ENCODE peak calls at places on chromosomes 16 and 17, in four cellular contexts. E is brain microvascular endothelial cell, D is heart right ventricle, Q is AG09319. L is an unnamed sample.

GRCh38 chr17:67280279-67280678 is 35.3 kb upstream of the HELZ start:
- DNase-seq in D (peak), E (no peak), Q (no peak), L (no peak)

GRCh38 chr16:9755076-9755475 is 427.2 kb downstream of the GRIN2A start:
- DNase-seq in D (no peak), E (no peak), Q (no peak), L (no peak)

GRCh38 chr17:41500131-41500911 is 5.1 kb downstream of the KRT13 start:
- DNase-seq in E (peak), D (no peak), Q (no peak), L (no peak)

GRCh38 chr16:27822529-27823437 is 240.7 kb downstream of the GSG1L start:
- DNase-seq in D (no peak), Q (no peak), E (no peak), L (no peak)

GRCh38 chr16:1290032-1290431 is 19.4 kb upstream of the UBE2I start:
- DNase-seq in D (no peak), E (no peak), Q (no peak), L (no peak)

GRCh38 chr16:14364386-14365199 is 265.5 kb downstream of the PARN start:
- DNase-seq in E (peak), D (no peak), Q (no peak), L (peak)

GRCh38 chr17:80145076-80146075 is 1.6 kb downstream of the EIF4A3 start:
- DNase-seq in D (no peak), E (no peak), Q (no peak), L (no peak)

GRCh38 chr17:80169784-80170500 is at the start of gene CARD14:
- DNase-seq in Q (no peak), D (no peak), E (no peak), L (no peak)

GRCh38 chr17:37417852-37418251 is 11.2 kb downstream of the TADA2A start:
- DNase-seq in Q (no peak), D (no peak), E (peak), L (no peak)

GRCh38 chr17:6327007-6327406 is 107.9 kb downstream of the AIPL1 start:
- DNase-seq in D (peak), Q (no peak), E (no peak), L (no peak)

GRCh38 chr17:64984776-64985521 is 65.7 kb upstream of the LRRC37A3 start:
- DNase-seq in D (no peak), Q (no peak), E (no peak), L (no peak)

GRCh38 chr16:64440421-64440831 is 681.4 kb downstream of the CDH11 start:
- DNase-seq in E (peak), Q (peak), D (peak), L (peak)

GRCh38 chr17:30091771-30092170 is 24.8 kb upstream of the NSRP1 start:
- DNase-seq in E (peak), D (no peak), Q (peak), L (peak)

GRCh38 chr16:49468611-49469322 is 95.2 kb downstream of the C16orf78 start:
- DNase-seq in D (no peak), E (no peak), Q (no peak), L (no peak)

GRCh38 chr17:13405807-13406206 is 195.9 kb downstream of the HS3ST3A1 start:
- DNase-seq in D (no peak), E (no peak), Q (no peak), L (no peak)

GRCh38 chr16:46918905-46919792 is 35.0 kb downstream of the GPT2 start:
- DNase-seq in Q (no peak), D (no peak), E (no peak), L (no peak)

GRCh38 chr16:11363927-11364258 is 18.6 kb downstream of the RMI2 start:
- DNase-seq in Q (no peak), D (no peak), E (no peak), L (no peak)

GRCh38 chr16:68089067-68089466 is 3.9 kb downstream of the NFATC3 start:
- DNase-seq in D (no peak), E (no peak), Q (no peak), L (no peak)

GRCh38 chr16:79805621-79806020 is 205.1 kb upstream of the MAF start:
- DNase-seq in D (no peak), E (peak), Q (no peak), L (peak)

GRCh38 chr17:61408151-61409041 is 8.8 kb downstream of the TBX2 start:
- DNase-seq in Q (no peak), E (no peak), D (no peak), L (no peak)

GRCh38 chr17:17508019-17508535 is 11.9 kb upstream of the RASD1 start:
- DNase-seq in E (no peak), Q (no peak), D (no peak), L (no peak)

GRCh38 chr17:17508641-17509591 is 12.7 kb upstream of the RASD1 start:
- DNase-seq in E (no peak), Q (no peak), D (no peak), L (no peak)

GRCh38 chr17:17506181-17506741 is 10.1 kb upstream of the RASD1 start:
- DNase-seq in Q (no peak), E (no peak), D (no peak), L (no peak)

GRCh38 chr17:17506893-17507464 is 10.8 kb upstream of the RASD1 start:
- DNase-seq in D (peak), Q (no peak), E (no peak), L (no peak)

DNA sequence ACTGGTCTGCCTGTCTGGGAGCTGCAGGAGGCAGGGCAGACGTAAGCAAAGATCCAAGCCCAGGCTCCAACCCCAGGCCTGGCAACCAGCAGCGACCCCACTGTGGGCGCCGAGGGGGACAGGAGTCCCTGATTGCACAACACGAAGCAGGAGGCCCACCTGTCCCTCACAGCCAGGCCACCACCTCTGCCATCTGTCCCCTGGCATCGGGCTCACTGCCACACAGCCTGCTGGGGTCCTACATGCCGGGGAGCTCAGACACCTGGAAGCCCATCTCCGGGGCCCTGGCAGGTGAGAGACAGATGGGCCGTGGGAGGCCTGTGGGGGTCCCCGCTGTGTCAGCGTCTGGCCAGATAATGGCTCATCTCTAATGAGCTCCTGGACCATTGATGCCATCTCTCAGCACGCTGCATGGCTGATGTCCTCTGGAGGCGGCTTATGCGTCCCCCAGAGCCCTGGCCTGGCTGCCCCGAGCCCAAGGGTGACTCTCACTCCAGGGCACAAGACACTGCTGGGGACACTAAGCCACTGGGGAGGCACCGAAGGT is 11.3 kb upstream of the RASD1 start:
- DNase-seq in Q (no peak), D (no peak), E (no peak), L (no peak)
- TF ChIP-seq CTCF in Q (no peak), D (no peak), E (no peak), L (no peak)

DNA sequence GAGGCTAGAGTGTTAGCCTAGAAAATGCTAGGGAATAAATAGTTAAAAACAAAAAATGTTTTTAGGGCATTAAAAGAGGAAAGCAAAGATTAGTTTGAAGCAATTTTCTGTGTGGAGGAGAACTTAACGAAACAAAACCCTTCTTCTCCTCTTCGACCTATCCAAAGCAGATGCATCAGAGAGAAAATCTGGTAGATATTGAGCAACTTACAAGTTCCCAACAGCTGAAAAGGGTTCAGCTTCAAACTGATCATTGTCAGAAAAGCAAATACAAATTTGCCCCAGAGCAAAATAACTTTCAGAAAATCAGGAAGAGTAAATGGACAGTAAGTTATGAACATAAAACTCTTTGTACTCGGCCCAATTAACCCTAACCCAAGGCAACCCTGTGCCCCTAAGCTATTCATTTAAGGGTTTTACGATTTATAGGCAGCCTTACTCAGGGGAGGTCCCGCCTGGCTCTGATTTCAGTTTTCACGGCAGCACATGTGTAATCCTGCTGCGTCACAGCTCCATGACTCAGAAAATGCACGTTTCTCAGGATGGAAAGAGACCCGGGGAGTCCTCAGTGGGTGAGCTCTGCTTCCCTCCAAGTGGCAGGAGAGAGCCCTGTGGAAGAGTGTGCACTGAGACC is 405.7 kb upstream of the SALL1 start:
- DNase-seq in D (no peak), Q (peak), E (peak), L (peak)
- TF ChIP-seq CTCF in D (no peak), Q (peak), E (peak), L (no peak)

GRCh38 chr16:19521471-19522368 is at the start of gene GDE1:
- DNase-seq in D (peak), Q (peak), E (peak), L (peak)
- TF ChIP-seq CTCF in D (no peak), Q (peak), E (peak), L (peak)

GRCh38 chr16:28879841-28880588 is 1.7 kb downstream of the ATP2A1 start:
- DNase-seq in E (peak), D (peak), Q (peak), L (peak)
- TF ChIP-seq CTCF in E (no peak), D (no peak), Q (no peak), L (no peak)

DNA sequence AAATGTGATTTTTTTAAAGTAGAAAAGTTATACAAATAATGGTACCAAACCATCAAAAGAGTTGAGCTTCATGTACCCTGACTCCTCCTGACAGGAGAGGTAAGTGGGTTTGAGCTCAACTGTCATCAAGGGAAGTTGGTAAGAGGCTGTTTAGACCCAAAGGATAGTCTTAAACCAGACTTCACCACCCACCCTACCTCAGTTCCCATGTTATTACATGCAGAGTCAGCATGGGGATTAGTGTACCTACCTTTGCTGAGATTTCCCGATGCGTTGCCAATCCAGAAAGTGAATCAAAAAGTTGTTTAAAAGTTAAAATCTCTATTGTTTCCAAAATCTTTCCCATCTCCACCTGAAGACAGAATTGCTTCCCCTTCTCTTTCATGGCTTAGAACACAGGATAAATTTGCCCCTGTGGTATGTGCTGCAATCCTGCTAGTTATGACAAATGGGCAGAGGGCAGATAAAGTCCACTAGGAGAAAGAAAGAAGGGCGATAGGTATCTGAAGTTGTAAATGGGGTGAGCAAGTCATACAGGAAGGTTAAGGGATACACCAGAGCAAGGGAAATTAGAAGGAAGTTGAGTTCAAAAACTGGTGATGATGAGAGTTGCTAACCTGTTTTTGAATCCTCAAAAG is 72.8 kb downstream of the NEUROD2 start:
- DNase-seq in E (no peak), D (no peak), Q (no peak), L (no peak)
- TF ChIP-seq CTCF in E (no peak), D (no peak), Q (no peak), L (no peak)

GRCh38 chr16:20807822-20808207 is 1.5 kb downstream of the REXO5 start:
- DNase-seq in E (no peak), Q (no peak), D (no peak), L (no peak)

GRCh38 chr16:20801278-20801677 is 5.0 kb downstream of the ERI2 start:
- DNase-seq in E (no peak), D (no peak), Q (no peak), L (no peak)

GRCh38 chr16:20803561-20804214 is 2.6 kb downstream of the ERI2 start:
- DNase-seq in D (no peak), E (no peak), Q (no peak), L (no peak)

GRCh38 chr16:20803192-20803560 is 3.1 kb downstream of the ERI2 start:
- DNase-seq in D (no peak), Q (no peak), E (no peak), L (no peak)

DNA sequence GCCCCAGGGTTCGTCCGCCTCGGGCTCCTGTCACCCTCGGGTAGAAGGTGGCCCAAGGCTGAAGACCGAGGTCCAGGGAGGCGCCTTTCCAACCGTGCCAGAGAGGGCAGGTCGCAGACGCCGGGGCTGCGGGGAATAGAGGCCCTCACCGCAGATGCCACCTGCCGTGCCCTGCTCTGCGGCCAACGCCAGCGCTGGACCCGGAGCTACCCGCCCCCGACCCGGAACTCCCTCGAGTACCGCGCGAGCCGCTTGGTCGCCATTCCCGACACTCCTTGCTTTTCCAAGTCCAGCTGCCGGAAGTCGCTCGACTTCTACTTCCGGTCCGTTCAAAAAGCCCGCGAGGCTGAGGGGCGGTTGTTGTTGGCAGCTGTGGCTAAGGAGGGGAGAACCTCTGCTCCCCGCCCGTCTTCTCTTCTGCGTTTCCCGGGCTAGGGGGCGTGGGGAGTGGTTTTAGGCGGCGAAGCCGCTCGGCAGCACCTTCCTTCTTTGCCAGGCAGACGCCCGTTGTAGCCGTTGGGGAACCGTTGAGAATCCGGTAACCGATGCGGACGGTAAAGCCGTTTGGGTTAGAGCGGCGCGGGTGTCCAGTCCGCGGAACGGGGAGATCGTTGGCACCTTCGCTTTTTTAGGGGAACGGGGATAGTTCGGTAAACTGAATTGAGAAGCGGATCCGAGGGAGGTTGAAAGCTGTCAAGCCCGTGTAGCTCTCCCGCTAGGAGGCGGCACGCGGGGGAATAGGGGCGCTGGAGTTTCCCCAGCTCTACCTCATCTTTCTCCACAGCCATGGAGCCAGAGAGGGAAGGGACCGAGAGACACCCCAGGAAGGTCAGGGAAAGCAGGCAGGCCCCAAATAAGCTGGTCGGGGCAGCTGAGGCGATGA is at the start of the genes ERI2 and REXO5:
- DNase-seq in Q (peak), E (peak), D (peak), L (peak)
- TF ChIP-seq CTCF in Q (peak), E (peak), D (no peak), L (peak)

GRCh38 chr17:75241143-75241430 is 20.3 kb downstream of the GGA3 start:
- DNase-seq in D (no peak), Q (no peak), E (no peak), L (no peak)

GRCh38 chr17:75241502-75241901 is 19.9 kb downstream of the GGA3 start:
- DNase-seq in D (no peak), E (no peak), Q (no peak), L (no peak)

GRCh38 chr17:75239778-75240393 is 21.5 kb downstream of the GGA3 start:
- DNase-seq in Q (no peak), E (no peak), D (no peak), L (no peak)

GRCh38 chr17:75239214-75239613 is 22.2 kb downstream of the GGA3 start:
- DNase-seq in E (no peak), D (no peak), Q (no peak), L (no peak)

DNA sequence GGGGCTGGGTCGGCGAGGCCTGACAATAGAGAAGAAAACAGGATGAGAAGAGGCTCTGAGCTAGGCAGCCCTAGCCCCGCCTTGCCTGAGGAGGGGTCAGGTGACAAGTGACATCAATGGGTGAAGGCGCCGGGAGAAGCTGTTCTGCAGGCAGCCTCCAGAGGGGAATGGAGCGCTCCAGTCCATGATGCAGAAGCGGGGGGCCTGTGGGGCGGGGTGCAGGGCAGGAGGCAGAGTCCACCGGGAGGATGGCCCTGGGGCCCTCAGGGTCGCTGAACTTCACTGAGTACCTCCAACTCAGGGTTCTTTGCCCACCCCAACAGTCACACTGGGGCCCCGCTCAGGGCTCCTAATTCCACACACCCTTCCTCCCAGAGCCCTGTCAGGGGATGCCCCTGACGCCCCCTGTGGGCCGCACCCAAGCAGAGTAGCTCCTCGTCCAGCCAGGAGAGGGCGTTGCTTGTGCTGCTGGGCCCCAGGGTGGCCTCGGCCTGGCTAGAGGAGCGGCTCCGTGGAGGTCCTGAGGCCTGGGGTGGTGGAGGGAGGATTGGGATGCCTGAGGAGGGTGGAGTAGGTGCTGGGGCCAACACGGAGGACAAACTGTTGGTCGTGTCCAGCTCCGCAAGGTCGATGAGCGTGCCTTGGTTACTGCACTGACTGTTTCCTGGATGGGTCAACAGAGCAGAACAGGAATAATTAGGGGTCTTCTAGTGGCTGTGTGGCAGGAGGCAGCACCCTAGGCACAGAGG is 20.8 kb downstream of the GGA3 start:
- DNase-seq in Q (no peak), D (no peak), E (peak), L (no peak)
- TF ChIP-seq CTCF in Q (peak), D (no peak), E (peak), L (peak)

DNA sequence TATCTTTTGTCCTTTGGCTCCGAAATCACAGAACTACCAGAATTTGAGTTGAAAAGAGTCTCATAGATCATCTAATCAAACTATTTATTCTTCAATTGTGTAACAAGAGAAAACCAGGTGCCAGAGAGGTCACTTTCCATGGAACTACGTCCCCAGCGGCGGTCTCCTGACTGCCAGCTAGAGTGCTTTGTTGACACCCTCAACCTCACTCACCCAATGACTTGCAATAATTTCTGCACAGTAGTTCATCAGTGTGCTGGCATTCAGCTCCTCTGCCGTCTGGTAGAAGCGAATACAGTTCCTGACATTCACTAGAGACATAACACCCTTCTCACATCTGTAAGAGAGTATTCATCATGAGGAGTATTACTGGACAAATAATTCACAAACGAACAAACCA is 54.2 kb downstream of the ANKFY1 start:
- DNase-seq in Q (no peak), E (no peak), D (peak), L (no peak)
- TF ChIP-seq CTCF in Q (no peak), E (no peak), D (no peak), L (no peak)

GRCh38 chr16:4847774-4848587 is 700 bp downstream of the UBN1 start:
- DNase-seq in Q (peak), E (peak), D (peak), L (peak)
- TF ChIP-seq CTCF in Q (no peak), E (no peak), D (no peak), L (no peak)

DNA sequence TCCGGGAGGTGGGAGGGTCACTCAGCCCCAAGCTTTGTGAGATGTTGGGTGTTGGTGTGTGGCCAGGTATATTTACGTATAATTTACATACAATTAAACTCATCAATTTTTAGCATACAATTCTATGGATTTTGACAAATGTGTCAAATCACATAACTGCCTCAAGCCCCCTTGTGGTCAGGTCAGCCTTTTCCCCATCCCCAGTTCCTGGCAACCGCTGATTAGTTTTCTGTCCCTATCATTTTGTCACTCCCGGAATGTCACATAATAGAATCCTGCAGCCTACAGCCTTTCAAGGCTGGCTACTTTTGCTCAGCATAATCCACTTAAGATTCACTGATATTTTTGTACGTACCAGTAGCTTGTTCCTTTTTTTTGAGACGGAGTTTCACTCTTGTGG is 19.4 kb upstream of the RAI1 start:
- DNase-seq in D (no peak), Q (no peak), E (no peak), L (no peak)
- TF ChIP-seq CTCF in D (no peak), Q (no peak), E (peak), L (peak)